ENCODE peak calls at places on chromosomes 1 and 21, in five cellular contexts. Z is uterus, A is left ventricle myocardium inferior, P is heart left ventricle, H is tibial artery. J is an unnamed sample. For H3K4me1, the result is how much of the 10 kb centered on the place peaks cover.

GRCh38 chr1:31396633-31397351 is 16.2 kb upstream of the SERINC2 start:
- DNase-seq in Z (no peak), A (no peak), P (no peak), H (no peak), J (no peak)

GRCh38 chr1:224769987-224770693 is 154.0 kb downstream of the CNIH3 start:
- DNase-seq in Z (no peak), A (no peak), P (no peak), H (no peak), J (no peak)

GRCh38 chr1:224831501-224831900 is 98.0 kb upstream of the DNAH14 start:
- DNase-seq in Z (no peak), A (no peak), P (no peak), H (no peak), J (no peak)

GRCh38 chr1:69499203-69499803 is 68.4 kb upstream of the LRRC7 start:
- DNase-seq in Z (no peak), A (no peak), P (no peak), H (no peak), J (no peak)

GRCh38 chr1:62436039-62436465 is 797 bp upstream of the USP1 start:
- DNase-seq in Z (peak), A (peak), P (peak), H (no peak), J (peak)

GRCh38 chr1:212920895-212921294 is 29.4 kb upstream of the VASH2 start:
- DNase-seq in Z (no peak), A (no peak), P (no peak), H (no peak), J (no peak)

GRCh38 chr1:152107984-152108898 is 7.0 kb downstream of the TCHH start:
- DNase-seq in Z (no peak), A (peak), P (no peak), H (no peak), J (no peak)

GRCh38 chr21:44455524-44456206 is 355 bp downstream of the LRRC3 start:
- DNase-seq in Z (no peak), A (peak), P (peak), H (no peak), J (peak)

GRCh38 chr1:243213045-243213787 is 41.9 kb downstream of the CEP170 start:
- DNase-seq in Z (no peak), A (no peak), P (no peak), H (no peak), J (no peak)

GRCh38 chr1:197471248-197472035 is 203.4 kb downstream of the CRB1 start:
- DNase-seq in Z (no peak), A (no peak), P (no peak), H (no peak), J (no peak)

GRCh38 chr1:234322979-234323378 is 50.3 kb upstream of the COA6 start:
- DNase-seq in Z (no peak), A (no peak), P (no peak), H (no peak), J (peak)

GRCh38 chr1:172951728-172952365 is 98.9 kb downstream of the TNFSF18 start:
- DNase-seq in Z (no peak), A (no peak), P (no peak), H (no peak), J (no peak)

GRCh38 chr21:38561205-38561604 is 62.9 kb upstream of the ERG start:
- DNase-seq in Z (no peak), A (no peak), P (no peak), H (no peak), J (no peak)

GRCh38 chr1:186535388-186536133 is 74.6 kb upstream of the PDC start:
- DNase-seq in Z (no peak), A (no peak), P (no peak), H (no peak), J (no peak)

GRCh38 chr1:231603598-231604275 is 22.9 kb upstream of the DISC1 start:
- DNase-seq in Z (no peak), A (no peak), P (no peak), H (no peak), J (no peak)

GRCh38 chr1:108016451-108016920 is 51.5 kb upstream of the VAV3 start:
- DNase-seq in Z (no peak), A (no peak), P (no peak), H (no peak), J (no peak)

GRCh38 chr1:46394872-46395465 is 852 bp downstream of the FAAH start:
- DNase-seq in Z (peak), A (no peak), P (no peak), H (no peak), J (no peak)

GRCh38 chr1:56541408-56541807 is 38.0 kb downstream of the PLPP3 start:
- DNase-seq in Z (no peak), A (no peak), P (no peak), H (no peak), J (no peak)
- H3K4me1 ChIP-seq in Z (under half), A (half or more), P (half or more), H (under half), J (under half)

DNA sequence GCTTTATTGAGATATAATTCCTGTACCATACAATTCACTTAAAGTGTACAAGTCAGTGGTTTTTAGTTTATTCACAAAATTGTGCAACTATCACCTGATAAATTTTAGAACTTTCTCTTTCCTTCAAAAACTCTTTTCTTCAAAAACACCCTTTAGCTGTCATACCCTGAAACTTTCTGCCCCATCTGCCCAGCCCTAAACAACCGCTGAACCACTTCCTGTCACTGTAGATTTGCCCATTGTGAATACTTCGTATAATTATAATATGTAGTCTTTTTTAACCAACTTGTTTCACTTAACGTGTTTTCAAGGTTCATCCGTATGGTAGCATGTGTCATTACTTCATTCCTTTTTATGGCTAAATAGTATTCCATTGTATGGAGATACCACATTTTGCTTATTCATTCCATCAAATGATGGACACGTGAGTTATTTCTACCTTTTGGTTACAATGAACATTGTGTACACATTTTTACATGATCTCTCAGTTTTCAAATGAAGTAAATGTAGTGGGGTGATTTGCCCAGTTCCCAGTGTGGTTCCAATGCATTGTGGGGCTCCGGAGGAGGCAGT is 37.9 kb downstream of the WNT4 start:
- DNase-seq in Z (no peak), A (no peak), P (no peak), H (no peak), J (no peak)
- H3K27ac ChIP-seq in Z (no peak), A (no peak), P (no peak), H (no peak), J (no peak)

GRCh38 chr1:93734999-93735398 is 53.4 kb upstream of the BCAR3 start:
- DNase-seq in Z (no peak), A (no peak), P (no peak), H (no peak), J (no peak)
- H3K4me1 ChIP-seq in Z (under half), A (under half), P (under half), H (under half), J (under half)

GRCh38 chr1:85153149-85153891 is 47.5 kb downstream of the SYDE2 start:
- DNase-seq in Z (no peak), A (no peak), P (no peak), H (no peak), J (no peak)
- H3K27ac ChIP-seq in Z (no peak), A (peak), P (no peak), H (no peak), J (no peak)